ENCODE peak calls at places on chromosomes 12 and 14, in five cellular contexts. Q is endothelial cell of umbilical vein; X is upper lobe of right lung; V is IMR-90; S is CD8-positive, alpha-beta memory T cell. K is an unnamed sample.
A peak's percentile ranks its signal among the peaks of the same experiment; 100 is the strongest.

GRCh38 chr14:50599700-50600444 is 39.9 kb downstream of the ATL1 start:
- DNase-seq in Q (peak; percentile 68), V (peak; percentile 60), S (no peak), X (no peak), K (no peak)

GRCh38 chr14:51443195-51444018 is 203.4 kb downstream of the TMX1 start:
- DNase-seq in Q (peak; percentile 21), V (peak; percentile 61), S (no peak), X (no peak), K (peak; percentile 8)

GRCh38 chr12:26700430-26700829 is 132.6 kb downstream of the ITPR2 start:
- DNase-seq in V (no peak), Q (no peak), X (no peak), S (no peak), K (no peak)

GRCh38 chr14:103803661-103804060 is 43.7 kb downstream of the PPP1R13B start:
- DNase-seq in Q (no peak), X (no peak), V (peak; percentile 40), S (no peak), K (no peak)

GRCh38 chr12:112126916-112127315 is 1.6 kb downstream of the TRAFD1 start:
- DNase-seq in Q (no peak), S (no peak), V (peak; percentile 59), X (no peak), K (no peak)

GRCh38 chr14:105290598-105291356 is 10.0 kb downstream of the BRF1 start:
- DNase-seq in Q (peak; percentile 20), S (peak; percentile 51), X (no peak), V (no peak), K (no peak)

GRCh38 chr12:124007810-124008570 is 35.0 kb downstream of the ZNF664 start:
- DNase-seq in Q (no peak), X (no peak), V (peak; percentile 75), S (no peak), K (no peak)

GRCh38 chr12:58844161-58844560 is 76.1 kb downstream of the LRIG3 start:
- DNase-seq in S (no peak), Q (no peak), X (no peak), V (no peak), K (no peak)

GRCh38 chr12:108253540-108253939 is 85.6 kb downstream of the CMKLR1 start:
- DNase-seq in Q (no peak), V (no peak), X (no peak), S (no peak), K (no peak)

GRCh38 chr12:1870086-1870485 is 48.4 kb downstream of the CACNA2D4 start:
- DNase-seq in S (no peak), Q (no peak), X (no peak), V (no peak), K (no peak)

GRCh38 chr12:71439613-71440392 is at the start of gene LGR5:
- DNase-seq in X (peak; percentile 67), V (peak; percentile 7), Q (peak; percentile 25), S (no peak), K (peak; percentile 48)

GRCh38 chr14:44914849-44915248 is 46.9 kb downstream of the KLHL28 start:
- DNase-seq in Q (no peak), S (no peak), X (no peak), V (peak; percentile 12), K (no peak)

GRCh38 chr12:121805800-121806555 is 2.2 kb downstream of the SETD1B start:
- DNase-seq in S (peak; percentile 75), X (no peak), V (no peak), Q (no peak), K (no peak)

GRCh38 chr14:59454131-59454530 is 11.0 kb downstream of the GPR135 start:
- DNase-seq in Q (peak; percentile 50), X (no peak), S (no peak), V (peak; percentile 98), K (peak; percentile 70)

GRCh38 chr14:93648440-93649168 is 139.7 kb downstream of the PRIMA1 start:
- DNase-seq in Q (no peak), X (no peak), S (no peak), V (no peak), K (no peak)

GRCh38 chr12:95216704-95217376 is 427 bp downstream of the FGD6 start:
- DNase-seq in V (no peak), Q (peak; percentile 61), S (no peak), X (no peak), K (no peak)

GRCh38 chr12:12159988-12160387 is 89.2 kb downstream of the BCL2L14 start:
- DNase-seq in S (no peak), V (peak; percentile 53), Q (peak; percentile 82), X (no peak), K (no peak)

GRCh38 chr12:69071091-69071370 is 138.1 kb upstream of the CPM start:
- DNase-seq in V (no peak), S (no peak), X (no peak), Q (no peak), K (no peak)

GRCh38 chr14:101562659-101563351 is 1.5 kb downstream of the DIO3 start:
- DNase-seq in V (no peak), X (no peak), Q (no peak), S (no peak), K (no peak)

GRCh38 chr12:109473006-109473405 is 4.1 kb downstream of the KCTD10 start:
- DNase-seq in Q (no peak), V (no peak), X (no peak), S (no peak), K (no peak)

GRCh38 chr12:75289678-75290200 is 40.4 kb downstream of the CAPS2 start:
- DNase-seq in S (no peak), V (peak; percentile 31), X (no peak), Q (peak; percentile 22), K (no peak)

GRCh38 chr14:81343701-81344100 is 56.4 kb downstream of the STON2 start:
- DNase-seq in S (no peak), X (no peak), V (no peak), Q (no peak), K (no peak)

GRCh38 chr12:127538325-127538724 is 728.6 kb upstream of the TMEM132C start:
- DNase-seq in V (no peak), Q (no peak), S (no peak), X (no peak), K (no peak)

GRCh38 chr14:37843969-37844607 is 248.7 kb downstream of the TTC6 start:
- DNase-seq in S (no peak), X (no peak), V (no peak), Q (no peak), K (no peak)

GRCh38 chr12:10740182-10740581 is 17.1 kb upstream of the YBX3 start:
- DNase-seq in V (no peak), X (no peak), Q (no peak), S (no peak), K (no peak)

GRCh38 chr12:120265203-120265482 is 387 bp downstream of the PXN start:
- DNase-seq in Q (no peak), X (no peak), S (no peak), V (no peak), K (no peak)

GRCh38 chr14:104685216-104685997 is 4.0 kb upstream of the INF2 start:
- DNase-seq in S (no peak), V (no peak), X (no peak), Q (no peak), K (no peak)

GRCh38 chr12:54879132-54879531 is 24.8 kb downstream of the MUCL1 start:
- DNase-seq in Q (no peak), V (peak; percentile 25), X (no peak), S (no peak), K (no peak)

DNA sequence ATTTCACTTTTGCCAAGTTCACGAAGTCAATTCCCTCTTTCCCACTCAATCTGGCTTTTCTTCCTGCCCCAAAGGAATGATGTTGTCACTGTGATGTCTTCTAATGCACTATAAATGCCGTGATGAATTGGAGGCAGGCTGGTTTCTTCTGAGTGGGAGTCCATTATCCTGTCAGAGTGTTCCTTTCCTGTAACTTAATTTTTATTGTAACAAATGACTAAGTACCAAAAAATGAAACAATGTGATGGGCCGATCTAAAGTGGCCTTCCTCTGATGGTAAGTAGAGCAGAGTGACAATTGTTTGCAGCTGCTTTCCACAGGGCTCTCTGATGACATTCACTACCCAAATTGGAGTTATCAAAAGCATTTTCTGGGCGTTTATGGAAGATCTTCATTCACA is 22.2 kb downstream of the TMEM30B start:
- DNase-seq in V (peak; percentile 21), Q (no peak), X (no peak), S (no peak), K (no peak)
- H3K27me3 ChIP-seq in V (no peaks in the 10 kb centered on the region), Q (no peaks in the 10 kb centered on the region), X (no peaks in the 10 kb centered on the region), S (no peaks in the 10 kb centered on the region), K (no peaks in the 10 kb centered on the region)

GRCh38 chr12:52821071-52821730 is 7.3 kb upstream of the KRT4 start:
- DNase-seq in V (no peak), X (no peak), Q (no peak), S (no peak), K (no peak)
- H3K27me3 ChIP-seq in V (peaks cover 45% of the 10 kb centered on the region), X (peaks cover 39% of the 10 kb centered on the region), Q (no peaks in the 10 kb centered on the region), S (no peaks in the 10 kb centered on the region), K (no peaks in the 10 kb centered on the region)

GRCh38 chr12:113991224-113992044 is 25.3 kb upstream of the RBM19 start:
- DNase-seq in V (no peak), X (no peak), S (no peak), Q (no peak), K (no peak)
- H3K27me3 ChIP-seq in V (peaks cover 11% of the 10 kb centered on the region), X (peaks cover 6% of the 10 kb centered on the region), S (no peaks in the 10 kb centered on the region), Q (no peaks in the 10 kb centered on the region), K (no peaks in the 10 kb centered on the region)

GRCh38 chr14:76309572-76310551 is 66.1 kb upstream of the ESRRB start:
- DNase-seq in X (no peak), Q (no peak), V (no peak), S (no peak), K (no peak)
- H3K27me3 ChIP-seq in X (no peaks in the 10 kb centered on the region), Q (peaks cover 48% of the 10 kb centered on the region), V (peaks cover 24% of the 10 kb centered on the region), S (no peaks in the 10 kb centered on the region), K (no peaks in the 10 kb centered on the region)

DNA sequence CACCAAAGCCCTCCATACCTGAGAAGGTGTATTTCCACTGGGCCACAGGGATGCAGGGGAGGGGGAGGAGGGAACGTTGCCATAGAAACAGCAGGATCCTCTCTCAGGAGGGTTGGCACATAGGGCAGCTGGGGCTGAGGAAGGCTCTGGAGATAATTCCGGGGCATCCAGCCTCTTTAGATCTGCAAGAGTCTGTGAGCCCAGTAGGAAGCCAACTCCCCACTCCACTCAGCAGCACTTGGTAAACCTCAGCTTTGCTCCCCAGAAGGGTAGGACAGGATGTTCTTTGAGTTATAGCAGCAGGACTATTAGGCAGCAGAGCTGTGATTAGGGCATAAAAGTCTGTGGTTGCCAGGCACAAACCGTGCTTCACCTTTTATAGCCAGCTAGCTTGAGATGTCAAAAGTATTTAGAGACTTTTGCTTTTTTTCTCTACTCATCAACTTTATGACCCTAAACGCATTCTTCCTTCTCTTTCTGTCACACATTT is 7.8 kb upstream of the PLEKHG3 start:
- DNase-seq in Q (no peak), V (no peak), S (no peak), X (no peak), K (no peak)
- H3K27me3 ChIP-seq in Q (peaks cover 55% of the 10 kb centered on the region), V (peaks cover 72% of the 10 kb centered on the region), S (peaks cover under 1% of the 10 kb centered on the region), X (no peaks in the 10 kb centered on the region), K (no peaks in the 10 kb centered on the region)

GRCh38 chr12:131057722-131058515 is 104.2 kb downstream of the ADGRD1 start:
- DNase-seq in S (no peak), X (no peak), Q (no peak), V (no peak), K (no peak)
- H3K27me3 ChIP-seq in S (no peaks in the 10 kb centered on the region), X (no peaks in the 10 kb centered on the region), Q (no peaks in the 10 kb centered on the region), V (no peaks in the 10 kb centered on the region), K (peaks cover 14% of the 10 kb centered on the region)